ENCODE peak calls at places on chromosomes 3 and 15, in five cellular contexts. One of them, this sample, is unnamed.

GRCh38 chr3:24472358-24472757 is 22.3 kb downstream of the THRB start:
- DNase-seq in heart left ventricle: no peak
- DNase-seq in lung: no peak
- DNase-seq in mesothelial cell of epicardium: no peak
- DNase-seq in progenitor cell of endocrine pancreas: no peak
- DNase-seq in this sample: no peak

GRCh38 chr3:45034612-45035252 is 8.6 kb downstream of the CLEC3B start:
- DNase-seq in progenitor cell of endocrine pancreas: no peak
- DNase-seq in heart left ventricle: peak; percentile 73
- DNase-seq in mesothelial cell of epicardium: no peak
- DNase-seq in lung: peak; percentile 66
- DNase-seq in this sample: no peak

GRCh38 chr3:134350861-134351311 is 23.4 kb downstream of the AMOTL2 start:
- DNase-seq in heart left ventricle: peak; percentile 18
- DNase-seq in lung: peak; percentile 50
- DNase-seq in mesothelial cell of epicardium: no peak
- DNase-seq in progenitor cell of endocrine pancreas: no peak
- DNase-seq in this sample: no peak

GRCh38 chr3:79383402-79384012 is 384.3 kb downstream of the ROBO1 start:
- DNase-seq in lung: no peak
- DNase-seq in heart left ventricle: no peak
- DNase-seq in progenitor cell of endocrine pancreas: no peak
- DNase-seq in mesothelial cell of epicardium: no peak
- DNase-seq in this sample: no peak

GRCh38 chr3:181808053-181808452 is 96.3 kb downstream of the SOX2 start:
- DNase-seq in lung: no peak
- DNase-seq in progenitor cell of endocrine pancreas: no peak
- DNase-seq in mesothelial cell of epicardium: no peak
- DNase-seq in heart left ventricle: no peak
- DNase-seq in this sample: no peak

GRCh38 chr15:46077220-46077619 is 442.4 kb downstream of the SQOR start:
- DNase-seq in heart left ventricle: no peak
- DNase-seq in lung: no peak
- DNase-seq in mesothelial cell of epicardium: no peak
- DNase-seq in progenitor cell of endocrine pancreas: no peak
- DNase-seq in this sample: no peak

GRCh38 chr3:128800241-128801187 is 74.5 kb downstream of the RAB7A start:
- DNase-seq in progenitor cell of endocrine pancreas: no peak
- DNase-seq in mesothelial cell of epicardium: no peak
- DNase-seq in lung: no peak
- DNase-seq in heart left ventricle: peak; percentile 77
- DNase-seq in this sample: no peak

GRCh38 chr3:59607628-59608027 is 557.8 kb upstream of the CFAP20DC start:
- DNase-seq in mesothelial cell of epicardium: no peak
- DNase-seq in progenitor cell of endocrine pancreas: no peak
- DNase-seq in heart left ventricle: no peak
- DNase-seq in lung: no peak
- DNase-seq in this sample: no peak

GRCh38 chr3:15512173-15512572 is 9.3 kb downstream of the COLQ start:
- DNase-seq in lung: peak; percentile 74
- DNase-seq in progenitor cell of endocrine pancreas: no peak
- DNase-seq in heart left ventricle: peak; percentile 89
- DNase-seq in mesothelial cell of epicardium: no peak
- DNase-seq in this sample: no peak

GRCh38 chr15:72782993-72783562 is 480 bp downstream of the ADPGK start:
- DNase-seq in heart left ventricle: peak; percentile 30
- DNase-seq in progenitor cell of endocrine pancreas: no peak
- DNase-seq in lung: peak; percentile 55
- DNase-seq in mesothelial cell of epicardium: no peak
- DNase-seq in this sample: no peak

GRCh38 chr15:81863157-81863556 is 182.7 kb downstream of the MEX3B start:
- DNase-seq in progenitor cell of endocrine pancreas: no peak
- DNase-seq in heart left ventricle: no peak
- DNase-seq in lung: no peak
- DNase-seq in mesothelial cell of epicardium: no peak
- DNase-seq in this sample: no peak

GRCh38 chr3:14137445-14137844 is 12.6 kb downstream of the TMEM43 start:
- DNase-seq in mesothelial cell of epicardium: no peak
- DNase-seq in progenitor cell of endocrine pancreas: no peak
- DNase-seq in heart left ventricle: no peak
- DNase-seq in lung: no peak
- DNase-seq in this sample: no peak

GRCh38 chr3:193938613-193939012 is 197.3 kb upstream of the HES1 start:
- DNase-seq in lung: no peak
- DNase-seq in progenitor cell of endocrine pancreas: no peak
- DNase-seq in heart left ventricle: no peak
- DNase-seq in mesothelial cell of epicardium: no peak
- DNase-seq in this sample: no peak

GRCh38 chr3:11944052-11944673 is 60.0 kb upstream of the SYN2 start:
- DNase-seq in progenitor cell of endocrine pancreas: no peak
- DNase-seq in heart left ventricle: no peak
- DNase-seq in mesothelial cell of epicardium: no peak
- DNase-seq in lung: no peak
- DNase-seq in this sample: no peak

GRCh38 chr3:12922881-12923431 is 81.6 kb upstream of the RPL32 start:
- DNase-seq in progenitor cell of endocrine pancreas: no peak
- DNase-seq in heart left ventricle: no peak
- DNase-seq in mesothelial cell of epicardium: no peak
- DNase-seq in lung: no peak
- DNase-seq in this sample: no peak

GRCh38 chr3:146796078-146796477 is 190.9 kb upstream of the PLSCR5 start:
- DNase-seq in mesothelial cell of epicardium: no peak
- DNase-seq in heart left ventricle: no peak
- DNase-seq in lung: no peak
- DNase-seq in progenitor cell of endocrine pancreas: no peak
- DNase-seq in this sample: no peak

GRCh38 chr3:16395229-16395628 is 118.3 kb downstream of the RFTN1 start:
- DNase-seq in progenitor cell of endocrine pancreas: no peak
- DNase-seq in mesothelial cell of epicardium: no peak
- DNase-seq in heart left ventricle: no peak
- DNase-seq in lung: no peak
- DNase-seq in this sample: no peak

GRCh38 chr3:126521122-126521891 is 2.6 kb upstream of the CHST13 start:
- DNase-seq in progenitor cell of endocrine pancreas: no peak
- DNase-seq in mesothelial cell of epicardium: no peak
- DNase-seq in heart left ventricle: peak; percentile 22
- DNase-seq in lung: no peak
- DNase-seq in this sample: no peak

GRCh38 chr3:108342829-108343478 is 46.6 kb downstream of the HHLA2 start:
- DNase-seq in mesothelial cell of epicardium: no peak
- DNase-seq in heart left ventricle: no peak
- DNase-seq in lung: no peak
- DNase-seq in progenitor cell of endocrine pancreas: no peak
- DNase-seq in this sample: no peak

GRCh38 chr15:61994216-61994615 is 66.0 kb downstream of the VPS13C start:
- DNase-seq in mesothelial cell of epicardium: no peak
- DNase-seq in progenitor cell of endocrine pancreas: no peak
- DNase-seq in lung: no peak
- DNase-seq in heart left ventricle: no peak
- DNase-seq in this sample: no peak

GRCh38 chr15:39459538-39459937 is 121.3 kb upstream of the THBS1 start:
- DNase-seq in progenitor cell of endocrine pancreas: no peak
- DNase-seq in lung: no peak
- DNase-seq in mesothelial cell of epicardium: no peak
- DNase-seq in heart left ventricle: no peak
- DNase-seq in this sample: no peak

GRCh38 chr15:39919740-39920509 is at the start of gene GPR176:
- DNase-seq in mesothelial cell of epicardium: peak; percentile 58
- DNase-seq in lung: peak; percentile 31
- DNase-seq in progenitor cell of endocrine pancreas: peak; percentile 23
- DNase-seq in heart left ventricle: peak; percentile 47
- DNase-seq in this sample: no peak

GRCh38 chr3:140386357-140387100 is 291.3 kb upstream of the TRIM42 start:
- DNase-seq in mesothelial cell of epicardium: no peak
- DNase-seq in lung: no peak
- DNase-seq in progenitor cell of endocrine pancreas: no peak
- DNase-seq in heart left ventricle: no peak
- DNase-seq in this sample: no peak

GRCh38 chr3:189144645-189145044 is 27.1 kb upstream of the TPRG1 start:
- DNase-seq in mesothelial cell of epicardium: no peak
- DNase-seq in progenitor cell of endocrine pancreas: no peak
- DNase-seq in lung: no peak
- DNase-seq in heart left ventricle: no peak
- DNase-seq in this sample: no peak

GRCh38 chr3:49709852-49710251 is 9.6 kb downstream of the AMIGO3 start:
- DNase-seq in lung: no peak
- DNase-seq in progenitor cell of endocrine pancreas: no peak
- DNase-seq in mesothelial cell of epicardium: no peak
- DNase-seq in heart left ventricle: no peak
- DNase-seq in this sample: no peak

GRCh38 chr3:180881065-180881801 is 31.2 kb upstream of the FXR1 start:
- DNase-seq in lung: no peak
- DNase-seq in progenitor cell of endocrine pancreas: no peak
- DNase-seq in mesothelial cell of epicardium: no peak
- DNase-seq in heart left ventricle: no peak
- DNase-seq in this sample: no peak

GRCh38 chr3:37324752-37325407 is 150.5 kb upstream of the LRRFIP2 start:
- DNase-seq in heart left ventricle: no peak
- DNase-seq in mesothelial cell of epicardium: no peak
- DNase-seq in progenitor cell of endocrine pancreas: no peak
- DNase-seq in lung: no peak
- DNase-seq in this sample: no peak

GRCh38 chr15:52021892-52022540 is 3.0 kb downstream of the MAPK6 start:
- DNase-seq in progenitor cell of endocrine pancreas: no peak
- DNase-seq in heart left ventricle: no peak
- DNase-seq in lung: no peak
- DNase-seq in mesothelial cell of epicardium: no peak
- DNase-seq in this sample: no peak

GRCh38 chr3:100335137-100335833 is 728 bp downstream of the NIT2 start:
- DNase-seq in progenitor cell of endocrine pancreas: no peak
- DNase-seq in mesothelial cell of epicardium: no peak
- DNase-seq in heart left ventricle: peak; percentile 30
- DNase-seq in lung: no peak
- DNase-seq in this sample: peak; percentile 23

GRCh38 chr3:115590873-115591272 is 32.4 kb upstream of the GAP43 start:
- DNase-seq in lung: no peak
- DNase-seq in heart left ventricle: no peak
- DNase-seq in mesothelial cell of epicardium: no peak
- DNase-seq in progenitor cell of endocrine pancreas: no peak
- DNase-seq in this sample: no peak

DNA sequence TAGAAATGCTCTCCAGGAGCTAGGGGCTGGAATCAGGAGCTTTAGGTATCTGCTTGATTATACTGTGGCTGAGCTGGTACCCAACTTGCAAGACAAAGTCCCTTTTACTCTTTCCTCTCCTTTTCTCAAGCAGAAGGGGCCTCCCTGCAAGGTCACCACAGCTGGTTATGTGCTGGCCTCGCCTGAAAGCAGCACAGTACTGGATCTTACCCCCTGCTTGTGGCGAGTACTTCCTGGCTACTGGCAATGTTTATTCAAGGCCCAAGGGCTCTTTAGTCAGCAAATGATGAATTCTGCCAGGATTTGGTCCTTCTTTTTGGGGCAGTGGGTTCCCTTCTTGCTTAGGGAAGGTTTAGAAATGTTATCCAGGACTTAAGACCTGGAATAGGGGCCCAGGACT is 234.6 kb downstream of the RAP2B start:
- DNase-seq in lung: no peak
- DNase-seq in progenitor cell of endocrine pancreas: no peak
- DNase-seq in mesothelial cell of epicardium: no peak
- DNase-seq in heart left ventricle: no peak
- DNase-seq in this sample: no peak
- TF ChIP-seq CTCF in lung: no peak
- TF ChIP-seq CTCF in progenitor cell of endocrine pancreas: no peak
- TF ChIP-seq CTCF in mesothelial cell of epicardium: no peak
- TF ChIP-seq CTCF in heart left ventricle: no peak
- TF ChIP-seq CTCF in this sample: no peak

GRCh38 chr3:55673764-55674163 is 186.7 kb upstream of the WNT5A start:
- DNase-seq in progenitor cell of endocrine pancreas: no peak
- DNase-seq in heart left ventricle: no peak
- DNase-seq in lung: no peak
- DNase-seq in mesothelial cell of epicardium: no peak
- DNase-seq in this sample: no peak

GRCh38 chr3:55678521-55679216 is 191.6 kb upstream of the WNT5A start:
- DNase-seq in mesothelial cell of epicardium: no peak
- DNase-seq in heart left ventricle: no peak
- DNase-seq in lung: no peak
- DNase-seq in progenitor cell of endocrine pancreas: no peak
- DNase-seq in this sample: no peak

GRCh38 chr3:55676643-55677042 is 189.5 kb upstream of the WNT5A start:
- DNase-seq in lung: no peak
- DNase-seq in progenitor cell of endocrine pancreas: no peak
- DNase-seq in heart left ventricle: no peak
- DNase-seq in mesothelial cell of epicardium: no peak
- DNase-seq in this sample: no peak

GRCh38 chr3:55675478-55675877 is 188.4 kb upstream of the WNT5A start:
- DNase-seq in progenitor cell of endocrine pancreas: no peak
- DNase-seq in lung: no peak
- DNase-seq in heart left ventricle: no peak
- DNase-seq in mesothelial cell of epicardium: no peak
- DNase-seq in this sample: no peak
- TF ChIP-seq CTCF in progenitor cell of endocrine pancreas: no peak
- TF ChIP-seq CTCF in lung: no peak
- TF ChIP-seq CTCF in heart left ventricle: no peak
- TF ChIP-seq CTCF in mesothelial cell of epicardium: no peak
- TF ChIP-seq CTCF in this sample: no peak

DNA sequence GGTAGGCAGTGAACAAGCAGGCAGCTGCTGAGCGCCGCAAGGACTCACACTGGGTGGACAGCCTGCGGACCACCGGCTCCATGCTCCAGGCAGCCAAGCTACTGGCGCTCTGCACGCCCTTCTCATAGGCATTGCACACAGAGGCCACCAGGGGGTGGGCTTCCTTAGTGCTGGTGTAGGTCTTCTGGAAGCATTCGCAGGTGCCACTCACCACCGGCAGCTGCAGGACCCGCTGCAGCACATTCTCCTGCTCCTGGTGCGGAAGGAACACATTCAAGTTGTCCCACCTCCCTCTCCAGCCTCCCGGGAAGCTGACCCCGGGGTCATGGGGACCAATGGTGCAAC is 6.0 kb downstream of the PLIN1 start:
- DNase-seq in progenitor cell of endocrine pancreas: peak; percentile 37
- DNase-seq in heart left ventricle: no peak
- DNase-seq in mesothelial cell of epicardium: no peak
- DNase-seq in lung: no peak
- DNase-seq in this sample: no peak
- TF ChIP-seq CTCF in progenitor cell of endocrine pancreas: peak; percentile 76
- TF ChIP-seq CTCF in heart left ventricle: peak; percentile 22
- TF ChIP-seq CTCF in mesothelial cell of epicardium: peak; percentile 25
- TF ChIP-seq CTCF in lung: no peak
- TF ChIP-seq CTCF in this sample: no peak

DNA sequence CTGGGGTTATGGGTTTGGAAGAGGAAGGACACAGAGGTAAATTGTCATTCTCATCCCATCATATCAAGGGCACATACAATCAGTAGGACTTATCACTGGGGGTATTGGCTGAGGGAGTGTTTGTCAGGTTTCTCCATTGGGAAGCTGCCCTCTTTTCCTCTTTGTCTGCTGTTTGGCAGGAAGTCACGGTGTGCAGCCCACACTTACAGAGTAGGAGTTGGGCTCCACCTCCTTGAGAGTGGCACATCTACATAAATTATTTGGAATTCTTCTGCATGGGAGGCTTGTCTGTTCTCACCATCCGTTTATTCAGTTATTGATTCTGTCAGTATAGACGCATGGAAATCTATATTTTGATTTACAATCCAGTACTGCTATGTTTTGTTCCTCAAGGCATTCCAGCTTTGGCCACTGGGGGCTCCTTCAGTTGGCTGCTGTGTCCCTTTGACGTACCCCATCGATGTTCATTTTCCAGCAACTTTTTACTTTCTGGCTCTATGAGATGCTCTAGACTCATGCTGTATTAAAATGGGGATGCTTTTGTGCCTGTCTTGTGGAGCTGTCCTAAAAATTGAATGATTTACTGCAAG is 200.3 kb downstream of the SLCO3A1 start:
- DNase-seq in heart left ventricle: no peak
- DNase-seq in progenitor cell of endocrine pancreas: no peak
- DNase-seq in mesothelial cell of epicardium: no peak
- DNase-seq in lung: no peak
- DNase-seq in this sample: no peak
- TF ChIP-seq CTCF in heart left ventricle: peak; percentile 14
- TF ChIP-seq CTCF in progenitor cell of endocrine pancreas: peak; percentile 62
- TF ChIP-seq CTCF in mesothelial cell of epicardium: peak; percentile 45
- TF ChIP-seq CTCF in lung: no peak
- TF ChIP-seq CTCF in this sample: no peak

This sample was measured in omental fat pad.